ENCODE peak calls at places on chromosomes 16 and 17, in five cellular contexts. U is IMR-90, W is astrocyte of the cerebellum, F is A549, V is neural progenitor cell. A is an unnamed sample.

GRCh38 chr16:64096671-64097070 is 1025.2 kb downstream of the CDH11 start:
- DNase-seq in U (no peak), W (no peak), F (no peak), V (no peak), A (no peak)

GRCh38 chr17:16652847-16653366 is 743 bp downstream of the ZNF624 start:
- DNase-seq in U (no peak), W (no peak), F (no peak), V (no peak), A (no peak)

GRCh38 chr17:42354956-42355843 is 33.0 kb downstream of the STAT3 start:
- DNase-seq in U (no peak), W (no peak), F (no peak), V (no peak), A (no peak)

GRCh38 chr17:45371414-45372324 is 54.8 kb upstream of the MAP3K14 start:
- DNase-seq in U (peak; percentile 96), W (peak; percentile 92), F (peak; percentile 98), V (peak; percentile 92), A (peak; percentile 93)

GRCh38 chr16:9091867-9092281 is 430 bp downstream of the HAPSTR1 start:
- DNase-seq in U (no peak), W (no peak), F (peak; percentile 37), V (no peak), A (no peak)

GRCh38 chr17:48148029-48148759 is 40.6 kb downstream of the SNX11 start:
- DNase-seq in U (no peak), W (no peak), F (no peak), V (no peak), A (no peak)

GRCh38 chr16:19886061-19886792 is 1.6 kb upstream of the GPRC5B start:
- DNase-seq in U (peak; percentile 75), W (peak; percentile 52), F (peak; percentile 88), V (peak; percentile 81), A (peak; percentile 54)

GRCh38 chr17:81884968-81885367 is 6.4 kb downstream of the ALYREF start:
- DNase-seq in U (no peak), W (no peak), F (no peak), V (no peak), A (no peak)

GRCh38 chr17:61695779-61696337 is 104.8 kb upstream of the NACA2 start:
- DNase-seq in U (no peak), W (no peak), F (no peak), V (no peak), A (no peak)

GRCh38 chr17:17865035-17865434 is 28.2 kb upstream of the SREBF1 start:
- DNase-seq in U (no peak), W (no peak), F (no peak), V (no peak), A (no peak)

DNA sequence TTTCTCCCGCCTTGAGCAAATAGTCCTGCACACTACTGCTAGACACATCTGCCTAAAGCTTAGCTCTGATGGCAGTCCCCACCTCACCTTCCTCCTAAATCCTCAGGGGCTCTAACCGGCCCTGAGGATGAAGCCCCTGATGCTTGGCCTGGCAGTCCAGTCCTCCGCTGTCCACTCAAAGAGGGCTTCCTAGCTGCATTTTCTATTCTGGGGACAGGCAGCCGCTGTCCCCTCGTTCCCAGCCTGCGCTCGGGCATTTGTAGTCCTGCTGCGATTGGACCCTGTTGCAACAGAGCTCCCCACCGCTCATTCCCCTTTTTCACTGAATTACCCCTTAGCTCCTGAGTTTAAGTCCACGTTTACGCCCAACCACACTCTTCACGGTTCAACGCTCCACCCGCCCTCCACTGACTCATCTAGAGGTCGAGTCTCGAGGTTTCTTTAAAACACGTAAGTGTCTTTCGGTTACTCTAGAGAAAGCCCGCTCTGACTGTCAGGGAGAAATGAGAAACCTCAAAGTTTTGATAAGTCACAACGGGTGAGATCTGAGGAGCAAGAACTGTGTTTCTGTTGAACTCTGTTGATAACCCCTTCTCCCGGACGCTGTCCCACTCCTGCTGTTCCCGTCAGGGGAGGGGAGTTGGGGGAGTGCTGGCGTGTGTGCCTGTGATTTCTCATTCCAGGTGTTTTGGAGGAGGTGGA is 4.5 kb downstream of the CCR7 start:
- DNase-seq in U (peak; percentile 57), W (peak; percentile 67), F (no peak), V (no peak), A (no peak)
- H3K4me3 ChIP-seq in U (no peak overlapping the region), W (no peak overlapping the region), F (no peak overlapping the region), V (no peak overlapping the region), A (no peak overlapping the region)

DNA sequence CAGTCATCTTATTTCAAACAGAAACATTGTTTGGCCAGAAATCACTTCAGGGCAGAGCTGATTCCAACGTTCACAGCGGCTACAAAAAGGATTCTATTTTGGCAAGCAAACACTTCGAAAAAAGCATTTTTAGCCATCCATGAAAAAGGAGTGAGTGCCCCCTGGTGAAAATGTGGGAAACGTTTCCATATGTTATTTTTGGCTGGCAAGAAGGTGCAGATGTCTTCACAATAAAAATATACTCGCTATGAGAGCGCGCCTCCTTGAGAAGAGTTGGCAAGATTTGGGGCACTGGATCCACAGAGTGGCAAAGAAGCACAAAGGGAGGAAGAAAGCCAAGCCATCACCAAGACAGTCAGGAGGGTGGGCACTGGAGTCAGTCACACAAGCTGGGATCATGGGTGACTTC is 191.1 kb downstream of the CHD9NB start:
- DNase-seq in U (no peak), W (no peak), F (peak; percentile 23), V (peak; percentile 61), A (no peak)
- TF ChIP-seq CTCF in U (peak; percentile 7), W (peak; percentile 20), F (peak; percentile 38), V (peak; percentile 69), A (no peak)

GRCh38 chr17:7627250-7628121 is at the start of gene SAT2:
- DNase-seq in U (peak; percentile 94), W (peak; percentile 84), F (peak; percentile 94), V (peak; percentile 94), A (peak; percentile 86)

GRCh38 chr17:7623661-7624060 is 4.0 kb downstream of the SAT2 start:
- DNase-seq in U (no peak), W (no peak), F (no peak), V (no peak), A (no peak)

GRCh38 chr17:7629939-7630571 is at the start of gene SHBG:
- DNase-seq in U (no peak), W (no peak), F (no peak), V (no peak), A (no peak)

GRCh38 chr17:7626956-7627249 is 718 bp downstream of the SAT2 start:
- DNase-seq in U (no peak), W (no peak), F (no peak), V (no peak), A (no peak)

DNA sequence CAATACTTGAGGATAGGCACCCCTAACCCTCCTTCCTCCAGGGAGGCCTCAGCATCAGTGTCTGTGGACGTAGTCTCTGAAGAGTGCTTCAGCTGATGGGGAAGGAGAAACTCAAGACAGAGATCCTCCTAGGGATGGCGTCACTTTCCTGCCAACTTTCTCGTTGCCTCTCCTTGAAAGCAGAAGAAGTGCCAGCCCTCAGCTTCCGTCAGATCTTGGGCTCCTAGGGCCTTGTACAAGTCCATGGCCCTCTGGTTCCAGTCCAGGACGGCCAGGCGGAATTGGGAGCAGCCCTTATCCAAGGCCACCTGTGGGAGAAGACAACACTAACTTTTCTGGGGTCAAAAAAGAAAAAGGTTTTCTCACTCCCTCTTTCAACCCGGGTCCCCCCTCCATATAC is 1.3 kb downstream of the SAT2 start:
- DNase-seq in U (no peak), W (no peak), F (no peak), V (no peak), A (no peak)
- H3K4me3 ChIP-seq in U (no peak overlapping the region), W (peak overlapping the region; percentile 79), F (no peak overlapping the region), V (peak overlapping the region; percentile 92), A (peak overlapping the region; percentile 86)

GRCh38 chr17:56995776-56996175 is 17.8 kb downstream of the SCPEP1 start:
- DNase-seq in U (peak; percentile 19), W (no peak), F (no peak), V (no peak), A (no peak)

GRCh38 chr17:56992364-56992763 is 14.4 kb downstream of the SCPEP1 start:
- DNase-seq in U (no peak), W (no peak), F (no peak), V (no peak), A (no peak)

GRCh38 chr17:57001541-57001940 is 23.6 kb downstream of the SCPEP1 start:
- DNase-seq in U (no peak), W (no peak), F (no peak), V (no peak), A (no peak)

GRCh38 chr17:56994009-56994792 is 16.3 kb downstream of the SCPEP1 start:
- DNase-seq in U (peak; percentile 26), W (peak; percentile 55), F (no peak), V (no peak), A (no peak)

GRCh38 chr17:56997313-56997712 is 19.4 kb downstream of the SCPEP1 start:
- DNase-seq in U (no peak), W (no peak), F (no peak), V (no peak), A (no peak)
- TF ChIP-seq CTCF in U (no peak), W (no peak), F (no peak), V (no peak), A (no peak)

GRCh38 chr17:28714281-28714680 is 2.6 kb upstream of the PROCA1 start:
- DNase-seq in U (no peak), W (no peak), F (peak; percentile 46), V (no peak), A (no peak)

GRCh38 chr17:28711723-28712036 is at the start of gene PROCA1:
- DNase-seq in U (no peak), W (no peak), F (no peak), V (no peak), A (no peak)

GRCh38 chr17:28710948-28711722 is 553 bp downstream of the PROCA1 start:
- DNase-seq in U (peak; percentile 85), W (no peak), F (peak; percentile 92), V (peak; percentile 98), A (peak; percentile 68)

GRCh38 chr17:28712705-28713415 is 1.2 kb upstream of the PROCA1 start:
- DNase-seq in U (no peak), W (no peak), F (no peak), V (no peak), A (no peak)

DNA sequence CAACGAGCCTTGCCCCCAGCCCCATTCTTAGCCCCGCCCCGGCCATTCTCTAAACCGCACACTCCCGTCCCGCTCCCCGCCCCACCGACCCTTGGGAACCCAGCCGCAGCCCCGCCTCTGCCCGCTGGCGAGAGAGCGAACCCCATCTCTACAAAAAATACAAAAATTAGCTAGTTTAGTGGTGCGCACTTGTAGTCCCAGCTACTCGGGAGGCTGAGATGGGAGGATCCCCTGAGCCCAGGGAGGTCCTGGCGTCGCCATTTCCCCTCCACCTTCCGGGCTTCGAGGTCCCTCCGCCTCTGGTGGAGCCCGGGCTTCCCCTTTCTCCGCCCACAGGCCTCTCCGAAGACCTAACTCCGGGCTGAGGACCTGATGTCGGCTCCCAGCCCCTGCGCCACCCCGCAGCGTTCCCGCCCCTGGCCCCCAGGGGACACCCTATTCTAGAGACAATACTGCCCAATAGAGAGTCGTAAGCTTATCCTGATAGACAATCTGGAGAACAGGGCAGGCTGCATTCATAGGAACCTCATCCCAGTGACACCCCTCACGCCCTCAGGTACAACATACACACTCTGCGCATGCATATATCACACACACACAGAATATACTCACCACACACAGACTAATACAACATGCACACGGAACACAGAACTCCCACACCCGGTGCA is 483 bp upstream of the PROCA1 start:
- DNase-seq in U (no peak), W (no peak), F (no peak), V (peak; percentile 80), A (no peak)
- H3K4me3 ChIP-seq in U (no peak overlapping the region), W (no peak overlapping the region), F (no peak overlapping the region), V (peak overlapping the region; percentile 62), A (peak overlapping the region; percentile 44)

A was measured in AG04450.